ENCODE peak calls at places on chromosome 14, in seven cellular contexts. X is left cardiac atrium; Q is MCF 10A; Y is A172; A is erythroblast; V is A673; Z is activated CD4-positive, CD25-positive, alpha-beta regulatory T cell. M is an unnamed sample.

GRCh38 chr14:65255029-65255545 is 152.8 kb upstream of the MAX start:
- DNase-seq in X (no peak), Q (peak; percentile 92), Y (peak; percentile 68), A (no peak), V (no peak), Z (no peak), M (no peak)

GRCh38 chr14:64611358-64612020 is 61.7 kb downstream of the PPP1R36 start:
- DNase-seq in X (no peak), Q (no peak), Y (peak; percentile 37), A (no peak), V (no peak), Z (no peak), M (no peak)

GRCh38 chr14:51844482-51844881 is 15.9 kb upstream of the GNG2 start:
- DNase-seq in X (no peak), Q (no peak), Y (no peak), A (no peak), V (no peak), Z (no peak), M (no peak)

GRCh38 chr14:96047101-96047500 is 7.9 kb downstream of the C14orf132 start:
- DNase-seq in X (no peak), Q (no peak), Y (no peak), A (no peak), V (no peak), Z (no peak), M (no peak)

GRCh38 chr14:21978184-21978998 is 304.8 kb upstream of the OR4E1 start:
- DNase-seq in X (peak; percentile 26), Q (peak; percentile 60), Y (peak; percentile 13), A (peak; percentile 46), V (peak; percentile 68), Z (peak; percentile 21), M (peak; percentile 74)

GRCh38 chr14:95319312-95320075 is at the start of gene CLMN:
- DNase-seq in X (peak; percentile 48), Q (peak; percentile 34), Y (no peak), A (peak; percentile 18), V (peak; percentile 62), Z (no peak), M (peak; percentile 33)

GRCh38 chr14:77221241-77221871 is 39.8 kb downstream of the TMEM63C start:
- DNase-seq in X (no peak), Q (no peak), Y (no peak), A (no peak), V (no peak), Z (no peak), M (no peak)

GRCh38 chr14:21233457-21234076 is 35.7 kb downstream of the HNRNPC start:
- DNase-seq in X (no peak), Q (peak; percentile 43), Y (no peak), A (no peak), V (peak; percentile 61), Z (no peak), M (no peak)

GRCh38 chr14:32224731-32225377 is 21.8 kb upstream of the RNU6-8 start:
- DNase-seq in X (no peak), Q (peak; percentile 57), Y (peak; percentile 48), A (peak; percentile 12), V (peak; percentile 54), Z (no peak), M (no peak)

GRCh38 chr14:93084866-93085857 is 30.6 kb downstream of the ITPK1 start:
- DNase-seq in X (no peak), Q (no peak), Y (no peak), A (no peak), V (no peak), Z (no peak), M (no peak)

GRCh38 chr14:94162466-94162865 is 11.7 kb upstream of the PPP4R4 start:
- DNase-seq in X (no peak), Q (no peak), Y (no peak), A (no peak), V (no peak), Z (no peak), M (no peak)

M was measured in CD8-positive, alpha-beta memory T cell.